ENCODE peak calls at places on chromosome 10, in nine cellular contexts. Y is HTR-8/SVneo; Z is activated CD8-positive, alpha-beta memory T cell treated with anti-CD3 and anti-CD28 coated beads, Interleukin-2, amount 50 U/mL, for 4 hours; X is CD8-positive, alpha-beta T cell; A is LoVo; D is glutamatergic neuron; S is Caki2; B is KBM-7; E is SHP77. J is an unnamed sample.

GRCh38 chr10:86162696-86163400 is 203.7 kb downstream of the GRID1 start:
- DNase-seq in A (no peak), D (no peak), Z (no peak), S (no peak), E (no peak), X (no peak), Y (no peak), B (no peak), J (peak)

GRCh38 chr10:18402766-18403346 is 248.5 kb downstream of the NSUN6 start:
- DNase-seq in Y (no peak), B (no peak), S (no peak), A (no peak), Z (no peak), X (no peak), E (no peak), D (no peak), J (no peak)

GRCh38 chr10:5079836-5080235 is 14.4 kb upstream of the AKR1C3 start:
- DNase-seq in Z (no peak), S (no peak), A (no peak), Y (no peak), X (no peak), B (no peak), D (no peak), E (no peak), J (no peak)

GRCh38 chr10:117503170-117503885 is 39.2 kb upstream of the EMX2 start:
- DNase-seq in Z (no peak), E (no peak), Y (no peak), X (no peak), S (no peak), B (no peak), A (no peak), D (no peak), J (no peak)

GRCh38 chr10:95400789-95401188 is 110.0 kb upstream of the PDLIM1 start:
- DNase-seq in S (peak), B (peak), E (no peak), D (no peak), Z (no peak), X (no peak), Y (no peak), A (no peak), J (no peak)

GRCh38 chr10:73641272-73642060 is at the start of gene MYOZ1:
- DNase-seq in D (no peak), B (peak), X (no peak), Z (no peak), Y (peak), E (no peak), A (no peak), S (no peak), J (no peak)

GRCh38 chr10:12333382-12334185 is 15.8 kb upstream of the CAMK1D start:
- DNase-seq in E (peak), Y (peak), X (no peak), B (peak), Z (peak), D (no peak), A (peak), S (peak), J (no peak)

GRCh38 chr10:930415-931325 is 835 bp downstream of the LARP4B start:
- DNase-seq in S (peak), A (peak), X (no peak), B (peak), E (no peak), Z (peak), Y (no peak), D (peak), J (peak)